ENCODE peak calls at places on chromosomes 1 and 21, in five cellular contexts. Z is lower leg skin, J is endodermal cell, E is stomach, G is psoas muscle. T is an unnamed sample.

GRCh38 chr1:236361909-236362590 is 32.0 kb upstream of the EDARADD start:
- DNase-seq in J (no peak), Z (no peak), G (no peak), E (no peak), T (no peak)

GRCh38 chr1:27682351-27682944 is 10.5 kb upstream of the IFI6 start:
- DNase-seq in J (no peak), E (no peak), Z (no peak), G (no peak), T (no peak)

GRCh38 chr1:53851571-53852282 is 13.6 kb upstream of the NDC1 start:
- DNase-seq in J (no peak), E (no peak), G (no peak), Z (no peak), T (no peak)

GRCh38 chr1:56081151-56081550 is 498.2 kb downstream of the PLPP3 start:
- DNase-seq in E (no peak), Z (no peak), G (peak), J (no peak), T (peak)

GRCh38 chr1:66283583-66284041 is 250.3 kb upstream of the SGIP1 start:
- DNase-seq in G (no peak), E (no peak), Z (no peak), J (no peak), T (peak)

GRCh38 chr21:34004984-34005383 is 68.4 kb upstream of the MRPS6 start:
- DNase-seq in Z (peak), E (no peak), J (no peak), G (no peak), T (no peak)

GRCh38 chr1:229238674-229239415 is 32.1 kb upstream of the RAB4A start:
- DNase-seq in G (peak), Z (peak), E (no peak), J (no peak), T (peak)

GRCh38 chr1:228351850-228352249 is 54.8 kb downstream of the TRIM11 start:
- DNase-seq in Z (peak), J (no peak), E (no peak), G (peak), T (no peak)

GRCh38 chr1:206508130-206508884 is 976 bp downstream of the RASSF5 start:
- DNase-seq in J (no peak), Z (no peak), E (peak), G (peak), T (peak)
- H3K4me3 ChIP-seq in J (no peak), Z (peak), E (peak), G (peak), T (peak)

GRCh38 chr1:94926915-94927404 is at the start of gene CNN3:
- DNase-seq in Z (peak), J (peak), E (peak), G (peak), T (peak)
- H3K4me3 ChIP-seq in Z (peak), J (peak), E (peak), G (peak), T (peak)

GRCh38 chr1:99782920-99783319 is 16.5 kb upstream of the FRRS1 start:
- DNase-seq in E (no peak), J (no peak), G (no peak), Z (no peak), T (no peak)

GRCh38 chr1:99782397-99782796 is 16.0 kb upstream of the FRRS1 start:
- DNase-seq in Z (no peak), J (no peak), G (no peak), E (no peak), T (no peak)

GRCh38 chr1:99784143-99784542 is 17.7 kb upstream of the FRRS1 start:
- DNase-seq in Z (no peak), G (no peak), E (no peak), J (no peak), T (no peak)

GRCh38 chr1:99784809-99785255 is 18.4 kb upstream of the FRRS1 start:
- DNase-seq in E (no peak), G (no peak), Z (no peak), J (no peak), T (no peak)

GRCh38 chr1:99781798-99782197 is 15.4 kb upstream of the FRRS1 start:
- DNase-seq in G (no peak), E (no peak), Z (no peak), J (no peak), T (no peak)
- H3K4me3 ChIP-seq in G (no peak), E (no peak), Z (no peak), J (no peak), T (no peak)

DNA sequence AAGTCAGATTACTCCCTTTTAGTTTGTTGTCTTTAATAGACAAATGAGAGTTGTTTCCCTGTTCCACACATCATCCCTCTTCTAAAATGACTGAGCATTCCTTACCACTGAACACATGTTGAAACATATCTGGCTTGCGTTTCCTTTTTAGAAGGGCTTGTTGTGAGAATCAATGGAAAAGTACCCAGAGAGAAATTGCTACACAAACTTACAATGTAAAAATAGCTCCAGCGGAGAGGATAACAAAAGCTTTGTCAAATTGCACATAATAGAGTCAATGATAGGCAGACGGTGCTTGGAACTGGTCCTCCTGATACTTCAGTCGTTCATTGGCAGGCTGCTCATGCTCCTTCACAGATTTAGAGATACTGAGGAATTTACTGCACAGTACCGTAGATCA is 123.9 kb downstream of the CYYR1 start:
- DNase-seq in Z (no peak), G (no peak), E (no peak), J (no peak), T (peak)
- H3K4me3 ChIP-seq in Z (no peak), G (no peak), E (no peak), J (no peak), T (peak)

GRCh38 chr1:179184403-179184802 is 45.1 kb downstream of the ABL2 start:
- DNase-seq in Z (no peak), E (no peak), J (no peak), G (no peak), T (no peak)

GRCh38 chr1:179183857-179184256 is 45.6 kb downstream of the ABL2 start:
- DNase-seq in G (no peak), J (no peak), Z (no peak), E (no peak), T (no peak)

GRCh38 chr1:179190861-179191260 is 38.6 kb downstream of the ABL2 start:
- DNase-seq in G (no peak), J (no peak), E (no peak), Z (no peak), T (no peak)

GRCh38 chr1:179187043-179187442 is 42.4 kb downstream of the ABL2 start:
- DNase-seq in Z (no peak), E (no peak), J (no peak), G (no peak), T (peak)

GRCh38 chr1:179187708-179188471 is 41.6 kb downstream of the ABL2 start:
- DNase-seq in E (no peak), J (no peak), G (no peak), Z (no peak), T (no peak)
- H3K4me3 ChIP-seq in E (no peak), J (no peak), G (no peak), Z (no peak), T (no peak)

GRCh38 chr1:36306902-36307456 is 811 bp downstream of the SH3D21 start:
- DNase-seq in J (peak), E (peak), Z (peak), G (peak), T (peak)

GRCh38 chr1:36306210-36306901 is at the start of gene SH3D21:
- DNase-seq in G (peak), Z (peak), E (peak), J (peak), T (peak)

GRCh38 chr1:36309397-36309796 is 3.2 kb downstream of the SH3D21 start:
- DNase-seq in J (no peak), G (no peak), E (no peak), Z (peak), T (no peak)

GRCh38 chr1:36305915-36306209 is 306 bp upstream of the SH3D21 start:
- DNase-seq in Z (peak), G (no peak), J (no peak), E (no peak), T (no peak)

DNA sequence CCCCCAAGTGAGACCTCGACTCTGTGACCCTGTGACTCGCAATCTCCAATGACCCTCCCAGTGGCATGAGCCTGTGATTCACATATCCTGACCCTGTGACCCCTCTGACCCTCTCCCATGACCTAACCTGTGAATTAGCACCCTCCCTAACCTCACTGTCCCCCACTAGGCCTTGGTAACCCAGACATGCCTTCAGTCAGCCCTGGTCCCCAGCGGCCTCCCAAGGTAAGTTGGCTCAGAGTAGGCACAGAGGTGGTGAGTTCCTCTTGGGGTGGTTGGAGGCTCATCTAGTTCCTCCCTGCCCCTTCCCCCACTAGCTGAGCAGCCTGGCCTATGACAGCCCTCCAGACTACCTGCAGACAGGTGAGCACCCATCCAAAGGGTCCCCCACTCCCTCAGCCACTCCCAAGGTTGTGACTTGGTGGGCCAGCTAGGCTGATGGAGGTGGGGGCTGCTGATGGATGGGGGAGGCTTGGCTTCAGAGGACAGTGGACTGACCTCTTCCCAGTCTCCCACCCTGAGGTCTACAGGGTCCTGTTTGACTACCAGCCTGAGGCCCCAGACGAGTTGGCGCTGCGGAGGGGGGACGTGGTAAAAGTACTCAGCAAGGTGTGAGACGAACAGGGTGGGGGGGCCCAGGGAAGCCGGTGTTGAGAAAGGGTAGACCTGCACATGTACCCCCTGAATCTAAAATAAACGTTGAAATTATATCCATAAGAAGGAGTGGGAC is 1.6 kb downstream of the SH3D21 start:
- DNase-seq in J (no peak), E (no peak), Z (peak), G (no peak), T (no peak)
- H3K4me3 ChIP-seq in J (peak), E (peak), Z (no peak), G (peak), T (peak)

GRCh38 chr21:20997308-20997632 is 939 bp upstream of the NCAM2 start:
- DNase-seq in G (no peak), E (no peak), Z (no peak), J (no peak), T (no peak)
- H3K4me3 ChIP-seq in G (peak), E (peak), Z (no peak), J (peak), T (peak)

GRCh38 chr1:46465981-46466476 is 23.6 kb upstream of the DMBX1 start:
- DNase-seq in Z (no peak), J (no peak), G (no peak), E (no peak), T (no peak)
- H3K4me3 ChIP-seq in Z (no peak), J (peak), G (peak), E (peak), T (no peak)

DNA sequence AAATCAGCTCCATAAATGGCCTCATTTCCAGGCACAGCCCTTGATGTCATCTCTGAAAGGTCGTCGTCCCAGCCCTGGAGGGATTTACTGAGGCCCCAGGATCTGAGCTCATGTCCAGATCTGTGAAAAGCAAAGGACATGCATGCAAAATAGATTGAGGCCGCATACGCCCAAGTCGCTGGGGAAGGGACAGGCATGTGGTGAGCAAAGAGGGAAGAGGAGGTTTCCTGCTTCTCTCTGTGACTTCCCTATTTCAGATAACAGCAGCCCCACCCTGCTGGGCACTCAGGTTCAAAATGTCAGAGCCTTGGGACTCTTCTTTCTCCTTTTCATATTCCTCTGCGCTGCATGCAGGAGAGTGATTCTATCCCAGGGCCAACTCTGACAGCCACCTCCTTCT is 197.2 kb downstream of the ADSS2 start:
- DNase-seq in J (peak), G (peak), E (no peak), Z (peak), T (no peak)
- H3K4me3 ChIP-seq in J (no peak), G (no peak), E (no peak), Z (no peak), T (no peak)